ENCODE peak calls at places on chromosomes 13 and 19, in seven cellular contexts. P is AG04450, T is hepatocyte, V is GM23338, R is Peyer's patch, W is tibial nerve, O is adrenal gland. Y is an unnamed sample.

GRCh38 chr13:73714522-73714921 is 419.7 kb downstream of the KLF12 start:
- DNase-seq in P (no peak), T (no peak), V (no peak), R (no peak), W (no peak), O (no peak), Y (no peak)

GRCh38 chr19:33957804-33958203 is 161.1 kb downstream of the KCTD15 start:
- DNase-seq in P (no peak), T (no peak), V (no peak), R (no peak), W (no peak), O (no peak), Y (no peak)

GRCh38 chr19:15074371-15074770 is 7.6 kb upstream of the OR1I1 start:
- DNase-seq in P (no peak), T (no peak), V (no peak), R (no peak), W (no peak), O (no peak), Y (no peak)

GRCh38 chr19:47445527-47445926 is 26.2 kb downstream of the SLC8A2 start:
- DNase-seq in P (no peak), T (no peak), V (no peak), R (no peak), W (no peak), O (no peak), Y (no peak)

GRCh38 chr13:21060063-21060826 is 1.1 kb downstream of the LATS2 start:
- DNase-seq in P (no peak), T (peak), V (peak), R (no peak), W (peak), O (no peak), Y (no peak)

GRCh38 chr19:38735257-38735686 is 9.0 kb downstream of the CAPN12 start:
- DNase-seq in P (no peak), T (peak), V (peak), R (no peak), W (no peak), O (no peak), Y (peak)

GRCh38 chr13:49561064-49561410 is 24.3 kb downstream of the RCBTB1 start:
- DNase-seq in P (no peak), T (peak), V (no peak), R (no peak), W (no peak), O (peak), Y (no peak)

GRCh38 chr19:35154535-35155406 is at the start of gene FXYD5:
- DNase-seq in P (peak), T (peak), V (peak), R (no peak), W (no peak), O (peak), Y (peak)

GRCh38 chr13:46588019-46588418 is 35.0 kb downstream of the LRCH1 start:
- DNase-seq in P (no peak), T (no peak), V (no peak), R (no peak), W (no peak), O (no peak), Y (peak)

GRCh38 chr19:46192990-46193650 is 36.4 kb upstream of the IGFL1 start:
- DNase-seq in P (no peak), T (peak), V (no peak), R (no peak), W (no peak), O (peak), Y (no peak)

GRCh38 chr13:114124921-114125320 is 7.5 kb downstream of the RASA3 start:
- DNase-seq in P (peak), T (no peak), V (no peak), R (no peak), W (no peak), O (no peak), Y (no peak)

GRCh38 chr13:25777509-25777908 is 274.3 kb downstream of the SHISA2 start:
- DNase-seq in P (no peak), T (no peak), V (no peak), R (no peak), W (no peak), O (no peak), Y (no peak)

GRCh38 chr13:42215578-42216421 is 56.2 kb upstream of the AKAP11 start:
- DNase-seq in P (peak), T (peak), V (peak), R (no peak), W (peak), O (peak), Y (peak)

GRCh38 chr13:24516919-24517318 is 4.3 kb upstream of the PARP4 start:
- DNase-seq in P (no peak), T (no peak), V (no peak), R (no peak), W (no peak), O (no peak), Y (no peak)

GRCh38 chr19:12159773-12160414 is 3.0 kb upstream of the ZNF136 start:
- DNase-seq in P (no peak), T (no peak), V (peak), R (no peak), W (no peak), O (no peak), Y (peak)

GRCh38 chr13:30870049-30870884 is 35.8 kb upstream of the MEDAG start:
- DNase-seq in P (peak), T (peak), V (peak), R (peak), W (peak), O (peak), Y (peak)

GRCh38 chr13:23321534-23322241 is 111.8 kb downstream of the SACS start:
- DNase-seq in P (peak), T (peak), V (no peak), R (no peak), W (peak), O (peak), Y (no peak)
- H3K4me3 ChIP-seq in P (peak), T (no peak), V (no peak), R (peak), W (peak), O (no peak), Y (no peak)

DNA sequence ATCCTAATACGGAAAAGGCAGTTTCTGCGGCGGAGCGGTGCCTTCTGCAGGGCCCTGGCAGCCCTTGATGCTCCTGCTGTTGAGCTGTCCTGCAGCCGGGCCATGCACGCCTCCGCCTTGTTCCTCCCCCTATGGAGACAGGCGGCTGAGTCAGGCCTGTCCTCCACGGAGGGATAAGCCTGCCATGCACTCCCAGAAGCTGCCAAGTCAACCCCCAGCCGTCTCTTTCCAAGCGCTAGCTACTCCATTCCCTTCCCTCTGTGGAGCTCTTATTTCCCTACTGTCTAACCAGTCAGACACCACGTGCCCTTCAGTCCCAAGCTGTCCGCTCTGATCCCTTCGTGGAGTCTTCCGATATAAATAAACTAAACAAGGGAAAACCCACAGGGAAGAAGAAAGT is 197.0 kb downstream of the COL4A1 start:
- DNase-seq in P (peak), T (peak), V (no peak), R (no peak), W (no peak), O (peak), Y (no peak)
- H3K4me3 ChIP-seq in P (no peak), T (no peak), V (no peak), R (no peak), W (no peak), O (no peak), Y (no peak)

DNA sequence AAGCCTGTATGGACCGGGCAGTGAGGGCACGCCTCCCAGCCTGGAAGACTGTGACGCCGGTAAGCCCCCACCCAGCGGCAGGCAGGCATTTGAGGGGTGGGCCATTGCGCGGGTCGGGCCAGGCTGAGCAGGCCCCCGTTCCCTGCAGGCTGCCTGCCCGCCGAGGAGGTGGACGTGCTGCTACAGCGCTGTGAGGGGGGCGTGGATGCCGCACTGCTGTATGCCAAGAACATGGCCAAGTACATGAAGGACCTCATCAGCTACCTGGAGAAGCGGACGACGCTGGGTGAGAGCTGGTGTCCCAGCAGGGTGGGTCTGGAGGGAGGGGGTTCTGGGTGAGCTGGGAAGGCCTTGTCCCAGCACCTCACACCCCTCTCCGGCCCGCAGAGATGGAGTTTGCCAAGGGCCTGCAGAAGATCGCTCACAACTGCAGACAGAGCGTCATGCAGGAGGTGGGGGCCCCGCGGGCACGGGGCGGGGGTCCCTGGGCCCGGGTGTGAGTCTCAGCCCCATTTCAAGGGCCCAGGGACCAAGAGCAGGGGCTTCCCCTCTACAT is 7.1 kb downstream of the ARHGAP45 start:
- DNase-seq in P (no peak), T (no peak), V (no peak), R (no peak), W (no peak), O (no peak), Y (no peak)
- H3K4me3 ChIP-seq in P (no peak), T (no peak), V (no peak), R (peak), W (no peak), O (no peak), Y (peak)

GRCh38 chr19:17794412-17794730 is 567 bp upstream of the B3GNT3 start:
- DNase-seq in P (no peak), T (no peak), V (peak), R (no peak), W (no peak), O (no peak), Y (no peak)
- H3K4me3 ChIP-seq in P (no peak), T (no peak), V (peak), R (peak), W (no peak), O (no peak), Y (no peak)

GRCh38 chr19:6800991-6801396 is 28.5 kb downstream of the VAV1 start:
- DNase-seq in P (no peak), T (no peak), V (no peak), R (no peak), W (no peak), O (no peak), Y (peak)
- H3K4me3 ChIP-seq in P (no peak), T (no peak), V (peak), R (peak), W (peak), O (no peak), Y (peak)